ENCODE peak calls at places on chromosomes 12 and 14, in five cellular contexts. G, L, B, T and R are unnamed samples.
A peak's percentile ranks its signal among the peaks of the same experiment; 100 is the strongest.

GRCh38 chr14:69877492-69877891 is 1.7 kb upstream of the SMOC1 start:
- DNase-seq in L (no peak), G (no peak), B (no peak), T (no peak), R (no peak)

GRCh38 chr14:67426161-67426560 is 14.2 kb upstream of the PLEK2 start:
- DNase-seq in G (no peak), B (no peak), L (no peak), T (no peak), R (no peak)

GRCh38 chr14:100268591-100269207 is 29.8 kb downstream of the YY1 start:
- DNase-seq in B (no peak), G (no peak), L (no peak), T (no peak), R (no peak)

GRCh38 chr12:98653866-98654493 is 8.9 kb downstream of the APAF1 start:
- DNase-seq in B (no peak), T (peak; percentile 12), G (peak; percentile 38), L (no peak), R (no peak)

GRCh38 chr14:49526101-49526500 is 60.1 kb downstream of the RPS29 start:
- DNase-seq in B (no peak), G (no peak), L (no peak), T (no peak), R (no peak)

GRCh38 chr12:132243596-132244289 is 85.6 kb downstream of the GALNT9 start:
- DNase-seq in T (no peak), G (no peak), L (no peak), B (no peak), R (no peak)

GRCh38 chr12:87332987-87333761 is 696.0 kb downstream of the C12orf50 start:
- DNase-seq in T (no peak), L (no peak), G (no peak), B (no peak), R (no peak)

GRCh38 chr14:93375673-93376156 is 28.7 kb downstream of the COX8C start:
- DNase-seq in T (no peak), G (no peak), B (no peak), L (no peak), R (no peak)

GRCh38 chr12:110073049-110073831 is 24.9 kb upstream of the C12orf76 start:
- DNase-seq in B (no peak), G (no peak), L (peak; percentile 87), T (no peak), R (no peak)

GRCh38 chr12:103169-103981 is 36.8 kb downstream of the IQSEC3 start:
- DNase-seq in G (no peak), B (no peak), L (no peak), T (no peak), R (no peak)

GRCh38 chr14:87160964-87161363 is 832.0 kb downstream of the GALC start:
- DNase-seq in G (no peak), T (no peak), L (no peak), B (no peak), R (no peak)

GRCh38 chr12:106954462-106955376 is 988 bp upstream of the TMEM263 start:
- DNase-seq in L (peak; percentile 89), T (no peak), B (peak; percentile 7), G (no peak), R (peak; percentile 59)

GRCh38 chr12:16165506-16165905 is 112.0 kb downstream of the SLC15A5 start:
- DNase-seq in L (no peak), B (no peak), G (peak; percentile 16), T (no peak), R (peak; percentile 68)

GRCh38 chr14:89660183-89660582 is 243.2 kb upstream of the FOXN3 start:
- DNase-seq in L (no peak), T (no peak), G (no peak), B (no peak), R (no peak)

GRCh38 chr12:111193977-111194702 is 174.8 kb downstream of the PHETA1 start:
- DNase-seq in B (no peak), G (no peak), T (no peak), L (no peak), R (no peak)

GRCh38 chr12:62631531-62632520 is 165.2 kb downstream of the MON2 start:
- DNase-seq in T (no peak), L (peak; percentile 91), G (peak; percentile 66), B (no peak), R (peak; percentile 83)

GRCh38 chr14:73943083-73943482 is 6.8 kb downstream of the FAM161B start:
- DNase-seq in G (peak; percentile 11), T (no peak), B (no peak), L (peak; percentile 81), R (no peak)

GRCh38 chr12:122888232-122888752 is 7.6 kb downstream of the VPS37B start:
- DNase-seq in T (no peak), L (peak; percentile 89), G (no peak), B (peak; percentile 38), R (peak; percentile 69)